ENCODE peak calls at places on chromosomes 12 and 14, in six cellular contexts. F is EL, C is iPS DF 19.7, P is kidney tubule cell, V is smooth muscle cell of the brain vasculature, T is HuH-7. B is an unnamed sample.

GRCh38 chr14:50475460-50475859 is 56.9 kb downstream of the MAP4K5 start:
- DNase-seq in C (no peak), F (peak), V (no peak), T (no peak), P (peak), B (no peak)

GRCh38 chr14:99881011-99881410 is 87.8 kb downstream of the EML1 start:
- DNase-seq in P (no peak), F (peak), T (no peak), C (no peak), V (no peak), B (no peak)

GRCh38 chr12:120121766-120122293 is 5.3 kb upstream of the RAB35 start:
- DNase-seq in P (no peak), C (no peak), T (no peak), F (no peak), V (no peak), B (no peak)

GRCh38 chr12:126338031-126338441 is 1272.8 kb downstream of the AACS start:
- DNase-seq in V (no peak), P (no peak), C (no peak), F (no peak), T (no peak), B (no peak)

GRCh38 chr12:11738450-11738849 is 89.0 kb downstream of the ETV6 start:
- DNase-seq in F (no peak), V (no peak), P (no peak), C (no peak), T (no peak), B (no peak)

GRCh38 chr12:124170756-124171155 is 124.1 kb upstream of the RFLNA start:
- DNase-seq in C (no peak), V (no peak), P (peak), T (no peak), F (peak), B (no peak)

GRCh38 chr14:103107455-103107854 is 12.9 kb downstream of the EXOC3L4 start:
- DNase-seq in P (no peak), C (no peak), V (no peak), F (no peak), T (no peak), B (no peak)

GRCh38 chr12:113057565-113058485 is 1.3 kb downstream of the DTX1 start:
- DNase-seq in P (no peak), V (no peak), C (no peak), T (no peak), F (no peak), B (no peak)

GRCh38 chr12:6346235-6346832 is 4.5 kb upstream of the TNFRSF1A start:
- DNase-seq in T (no peak), C (no peak), F (no peak), P (no peak), V (no peak), B (no peak)

GRCh38 chr14:106831322-106831720 is 1304.9 kb downstream of the TMEM121 start:
- DNase-seq in P (peak), T (no peak), C (no peak), F (no peak), V (no peak), B (no peak)

GRCh38 chr14:31568151-31568550 is 6.9 kb downstream of the NUBPL start:
- DNase-seq in C (no peak), T (no peak), V (no peak), F (no peak), P (no peak), B (no peak)

GRCh38 chr12:91746976-91747375 is 398.7 kb downstream of the BTG1 start:
- DNase-seq in V (no peak), P (peak), T (no peak), C (no peak), F (no peak), B (no peak)

GRCh38 chr12:102990419-102990818 is 32.9 kb downstream of the ASCL1 start:
- DNase-seq in V (no peak), C (no peak), P (no peak), F (no peak), T (no peak), B (no peak)

GRCh38 chr14:64539186-64539552 is 1.4 kb upstream of the HSPA2 start:
- DNase-seq in C (no peak), V (no peak), P (peak), F (peak), T (no peak), B (no peak)

GRCh38 chr12:119940881-119941280 is 48.2 kb upstream of the BICDL1 start:
- DNase-seq in F (peak), T (no peak), P (peak), V (no peak), C (no peak), B (no peak)

GRCh38 chr12:130335517-130336392 is 1.9 kb upstream of the PIWIL1 start:
- DNase-seq in T (peak), C (no peak), P (peak), V (peak), F (peak), B (peak)

GRCh38 chr12:2877959-2878732 is 1.1 kb downstream of the RHNO1 start:
- DNase-seq in C (no peak), F (peak), T (no peak), P (peak), V (no peak), B (no peak)

GRCh38 chr12:14874882-14875281 is 10.8 kb downstream of the MGP start:
- DNase-seq in T (no peak), V (no peak), F (peak), C (no peak), P (no peak), B (no peak)

GRCh38 chr12:112887542-112887941 is 19.2 kb upstream of the OAS1 start:
- DNase-seq in F (no peak), C (no peak), V (no peak), P (no peak), T (no peak), B (no peak)

GRCh38 chr12:75478395-75478794 is 2.2 kb upstream of the GLIPR1 start:
- DNase-seq in F (peak), V (no peak), P (no peak), C (no peak), T (no peak), B (no peak)

GRCh38 chr12:88388566-88389269 is 191.6 kb downstream of the KITLG start:
- DNase-seq in F (peak), T (no peak), V (no peak), C (no peak), P (peak), B (no peak)

GRCh38 chr12:118922405-118922804 is 58.9 kb upstream of the SRRM4 start:
- DNase-seq in F (no peak), T (no peak), P (no peak), C (no peak), V (no peak), B (peak)

GRCh38 chr12:16300222-16300621 is 22.7 kb upstream of the SLC15A5 start:
- DNase-seq in C (no peak), T (no peak), F (peak), V (no peak), P (peak), B (no peak)

GRCh38 chr12:106766393-106766826 is 8.1 kb upstream of the RIC8B start:
- DNase-seq in P (peak), C (no peak), V (no peak), F (no peak), T (no peak), B (no peak)

GRCh38 chr12:107515446-107515958 is 170.1 kb upstream of the PWP1 start:
- DNase-seq in T (no peak), P (peak), V (peak), C (peak), F (peak), B (no peak)

GRCh38 chr14:95683793-95684192 is 2.4 kb upstream of the TCL1B start:
- DNase-seq in P (peak), F (peak), V (no peak), C (no peak), T (peak), B (peak)

GRCh38 chr14:53062856-53063255 is 90.3 kb downstream of the DDHD1 start:
- DNase-seq in F (peak), P (peak), V (no peak), T (no peak), C (no peak), B (no peak)

GRCh38 chr14:46368275-46368674 is 283.3 kb downstream of the RPL10L start:
- DNase-seq in P (no peak), V (no peak), T (no peak), F (no peak), C (no peak), B (no peak)

GRCh38 chr12:48822711-48823110 is 4.4 kb downstream of the CACNB3 start:
- DNase-seq in F (no peak), T (no peak), C (no peak), V (no peak), P (no peak), B (no peak)

GRCh38 chr12:70641691-70642090 is 4.5 kb upstream of the PTPRB start:
- DNase-seq in P (no peak), C (no peak), F (no peak), V (no peak), T (no peak), B (no peak)

GRCh38 chr12:39327965-39328364 is 115.0 kb downstream of the KIF21A start:
- DNase-seq in F (no peak), T (no peak), P (no peak), V (no peak), C (no peak), B (no peak)

GRCh38 chr12:87430444-87430843 is 598.8 kb downstream of the C12orf50 start:
- DNase-seq in V (no peak), T (no peak), F (no peak), C (no peak), P (peak), B (no peak)

GRCh38 chr14:95833429-95833828 is 43.2 kb upstream of the TUNAR start:
- DNase-seq in T (no peak), F (no peak), C (no peak), P (no peak), V (no peak), B (no peak)

B was measured in iPS DF 6.9.